ENCODE peak calls at places on chromosomes 5 and 9, in five cellular contexts. B is coronary artery, O is esophagus squamous epithelium, R is adrenal gland, T is spleen. D is an unnamed sample.

GRCh38 chr5:36230151-36230788 is 11.5 kb downstream of the NADK2 start:
- DNase-seq in B (no peak), R (no peak), T (no peak), O (no peak), D (no peak)

GRCh38 chr9:128124873-128125574 is 2.5 kb downstream of the PTGES2 start:
- DNase-seq in O (no peak), B (no peak), T (peak; percentile 81), R (no peak), D (peak; percentile 59)

GRCh38 chr5:15495026-15495425 is 5.0 kb upstream of the FBXL7 start:
- DNase-seq in B (no peak), T (no peak), R (no peak), O (no peak), D (no peak)

GRCh38 chr9:75588808-75589207 is 301.7 kb upstream of the PCSK5 start:
- DNase-seq in B (no peak), T (no peak), R (no peak), O (no peak), D (no peak)

GRCh38 chr9:90331826-90332575 is 310.6 kb downstream of the DIRAS2 start:
- DNase-seq in T (no peak), B (no peak), O (no peak), R (no peak), D (no peak)

GRCh38 chr9:109556061-109556460 is 58.0 kb upstream of the PTPN3 start:
- DNase-seq in O (no peak), T (no peak), R (no peak), B (no peak), D (no peak)

GRCh38 chr9:125147401-125147951 is 4.1 kb upstream of the SCAI start:
- DNase-seq in T (no peak), R (no peak), O (no peak), B (no peak), D (no peak)

GRCh38 chr5:30626557-30626956 is 566.9 kb upstream of the CDH6 start:
- DNase-seq in O (no peak), R (no peak), B (no peak), T (no peak), D (no peak)

GRCh38 chr5:132479073-132479811 is 11.3 kb downstream of the IRF1 start:
- DNase-seq in R (no peak), O (no peak), T (peak; percentile 22), B (no peak), D (no peak)

GRCh38 chr9:95073042-95073607 is 244.4 kb downstream of the FANCC start:
- DNase-seq in B (no peak), T (no peak), R (no peak), O (no peak), D (no peak)

GRCh38 chr5:102738037-102738436 is 17.1 kb upstream of the PAM start:
- DNase-seq in R (no peak), T (no peak), O (no peak), B (no peak), D (no peak)

GRCh38 chr9:6829027-6829426 is 71.3 kb downstream of the KDM4C start:
- DNase-seq in R (no peak), T (no peak), B (no peak), O (no peak), D (no peak)

GRCh38 chr9:81694541-81694940 is 5.2 kb upstream of the TLE1 start:
- DNase-seq in B (no peak), T (no peak), R (no peak), O (no peak), D (no peak)

GRCh38 chr9:76400534-76401096 is 6.4 kb upstream of the RFK start:
- DNase-seq in T (no peak), B (no peak), O (no peak), R (no peak), D (no peak)

GRCh38 chr5:85069659-85070640 is 685.3 kb upstream of the EDIL3 start:
- DNase-seq in T (peak; percentile 69), O (no peak), R (no peak), B (no peak), D (no peak)

GRCh38 chr5:15995206-15996052 is 184.2 kb downstream of the MARCHF11 start:
- DNase-seq in O (no peak), B (no peak), T (no peak), R (no peak), D (no peak)

GRCh38 chr5:144191998-144192397 is 21.3 kb downstream of the KCTD16 start:
- DNase-seq in R (no peak), B (no peak), O (no peak), T (no peak), D (no peak)

GRCh38 chr5:179132586-179133355 is 72.6 kb downstream of the ZNF354C start:
- DNase-seq in O (no peak), B (no peak), R (no peak), T (peak; percentile 52), D (no peak)

GRCh38 chr5:150085950-150086715 is at the start of gene CSF1R:
- DNase-seq in B (peak; percentile 71), O (no peak), R (peak; percentile 13), T (no peak), D (no peak)

GRCh38 chr5:149289307-149289706 is 17.6 kb downstream of the AFAP1L1 start:
- DNase-seq in O (no peak), R (no peak), T (no peak), B (no peak), D (no peak)

GRCh38 chr5:95718203-95718602 is 12.9 kb upstream of the RHOBTB3 start:
- DNase-seq in B (no peak), T (no peak), O (no peak), R (no peak), D (no peak)

GRCh38 chr5:32578362-32578761 is 7.0 kb upstream of the SUB1 start:
- DNase-seq in B (no peak), T (no peak), R (no peak), O (no peak), D (no peak)

GRCh38 chr5:142979636-142980035 is 209.5 kb downstream of the ARHGAP26 start:
- DNase-seq in R (no peak), T (no peak), B (no peak), O (no peak), D (no peak)

GRCh38 chr5:54049963-54050362 is 260.4 kb downstream of the ARL15 start:
- DNase-seq in B (no peak), O (no peak), R (no peak), T (no peak), D (no peak)

GRCh38 chr5:107997338-107997979 is 326.7 kb upstream of the EFNA5 start:
- DNase-seq in O (no peak), B (no peak), R (no peak), T (no peak), D (no peak)

GRCh38 chr9:75185585-75186170 is 97.4 kb downstream of the OSTF1 start:
- DNase-seq in O (no peak), R (no peak), B (no peak), T (peak; percentile 78), D (no peak)

GRCh38 chr5:120657083-120657482 is 193.0 kb downstream of the PRR16 start:
- DNase-seq in T (no peak), O (no peak), R (no peak), B (no peak), D (no peak)

GRCh38 chr5:126369995-126370731 is 53.0 kb upstream of the GRAMD2B start:
- DNase-seq in T (no peak), O (no peak), B (no peak), R (no peak), D (no peak)
- TF ChIP-seq CTCF in T (no peak), O (peak; percentile 6), B (no peak), R (peak; percentile 49), D (peak; percentile 51)

GRCh38 chr5:129174447-129174846 is 79.9 kb downstream of the ISOC1 start:
- DNase-seq in O (no peak), R (no peak), T (no peak), B (no peak), D (no peak)

GRCh38 chr5:129172561-129172960 is 78.0 kb downstream of the ISOC1 start:
- DNase-seq in O (no peak), B (no peak), R (no peak), T (no peak), D (no peak)

DNA sequence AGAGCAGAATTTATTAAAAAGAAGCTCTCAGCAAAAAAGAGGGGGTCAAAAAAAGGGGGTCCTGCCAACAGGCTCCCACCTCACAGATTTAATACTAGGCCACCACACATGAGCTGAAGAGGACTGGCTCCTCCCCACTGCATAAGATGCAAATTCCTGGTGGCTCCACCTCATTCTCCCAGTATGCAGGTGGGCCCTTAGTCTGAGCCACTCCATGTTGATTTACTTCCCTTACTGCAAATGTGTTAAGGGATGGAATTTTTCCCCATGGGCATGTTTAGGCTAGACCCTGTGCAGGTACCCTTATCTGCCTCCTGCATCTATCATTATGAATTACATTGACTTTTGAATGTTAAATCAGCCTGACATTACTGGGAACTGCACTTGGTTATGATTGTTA is 82.9 kb downstream of the ISOC1 start:
- DNase-seq in O (no peak), B (no peak), R (no peak), T (no peak), D (no peak)
- H3K27ac ChIP-seq in O (no peak overlapping the region), B (no peak overlapping the region), R (no peak overlapping the region), T (no peak overlapping the region), D (no peak overlapping the region)

GRCh38 chr5:181261320-181262085 is 560 bp upstream of the TRIM52 start:
- DNase-seq in T (peak; percentile 94), O (no peak), R (peak; percentile 72), B (peak; percentile 85), D (peak; percentile 74)
- TF ChIP-seq CTCF in T (no peak), O (no peak), R (no peak), B (no peak), D (no peak)

DNA sequence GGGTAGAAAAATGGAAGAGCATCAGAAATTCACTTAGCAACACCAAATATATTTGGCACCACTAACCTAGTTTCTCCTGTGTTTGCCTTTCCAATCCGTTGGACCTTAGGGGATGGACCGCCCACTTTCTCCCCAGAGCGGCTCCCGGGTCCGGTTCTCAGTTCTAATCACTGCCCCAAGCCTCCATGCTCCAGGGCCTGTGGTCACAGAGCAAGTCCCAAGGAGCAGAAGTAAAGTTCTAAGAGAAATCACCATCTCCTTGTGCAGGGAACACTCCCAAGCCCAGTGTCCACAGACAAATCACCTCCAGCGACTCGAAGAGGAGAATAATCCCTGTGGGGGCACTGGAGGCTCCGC is 728 bp upstream of the SLC1A1 start:
- DNase-seq in T (no peak), R (peak; percentile 21), B (no peak), O (no peak), D (no peak)
- H3K27ac ChIP-seq in T (no peak overlapping the region), R (peak overlapping the region; percentile 16), B (peak overlapping the region; percentile 87), O (peak overlapping the region; percentile 58), D (peak overlapping the region; percentile 75)

GRCh38 chr5:128491291-128491690 is 46.8 kb downstream of the FBN2 start:
- DNase-seq in O (no peak), B (no peak), T (no peak), R (no peak), D (no peak)

GRCh38 chr5:128493657-128494329 is 44.3 kb downstream of the FBN2 start:
- DNase-seq in O (no peak), B (no peak), T (no peak), R (no peak), D (no peak)

GRCh38 chr5:128498844-128499455 is 39.1 kb downstream of the FBN2 start:
- DNase-seq in R (no peak), B (no peak), O (no peak), T (no peak), D (no peak)

GRCh38 chr5:128494516-128494915 is 43.5 kb downstream of the FBN2 start:
- DNase-seq in T (no peak), B (no peak), O (no peak), R (no peak), D (no peak)
- TF ChIP-seq CTCF in T (no peak), B (no peak), O (no peak), R (no peak), D (no peak)

GRCh38 chr5:39670391-39670790 is 245.6 kb upstream of the DAB2 start:
- DNase-seq in T (no peak), B (no peak), R (no peak), O (no peak), D (no peak)
- H3K27ac ChIP-seq in T (no peak overlapping the region), B (no peak overlapping the region), R (no peak overlapping the region), O (no peak overlapping the region), D (no peak overlapping the region)

GRCh38 chr5:1261643-1262042 is 33.2 kb downstream of the TERT start:
- DNase-seq in R (no peak), T (no peak), O (no peak), B (no peak), D (no peak)
- TF ChIP-seq CTCF in R (no peak), T (no peak), O (no peak), B (no peak), D (no peak)